ENCODE peak calls at places on chromosomes 3 and 15, in four cellular contexts. J, Y, X and P are unnamed samples.

GRCh38 chr3:12501360-12502020 is 17.2 kb downstream of the TSEN2 start:
- DNase-seq in Y (peak), X (no peak), J (no peak), P (no peak)

GRCh38 chr3:169769287-169770181 is at the start of gene ACTRT3:
- DNase-seq in Y (peak), X (no peak), J (peak), P (no peak)

GRCh38 chr3:24525557-24525956 is 30.9 kb upstream of the THRB start:
- DNase-seq in X (no peak), J (no peak), Y (no peak), P (no peak)

GRCh38 chr3:21543380-21544075 is 207.5 kb downstream of the ZNF385D start:
- DNase-seq in J (no peak), X (no peak), Y (no peak), P (no peak)

GRCh38 chr3:13150624-13151023 is 77.4 kb upstream of the IQSEC1 start:
- DNase-seq in J (no peak), Y (no peak), X (no peak), P (no peak)

GRCh38 chr15:26102988-26103387 is 239.9 kb upstream of the ATP10A start:
- DNase-seq in Y (no peak), J (no peak), X (no peak), P (no peak)

GRCh38 chr3:159839561-159840379 is 148.9 kb upstream of the IL12A start:
- DNase-seq in Y (no peak), J (no peak), X (no peak), P (no peak)

GRCh38 chr3:138081371-138082084 is 33.9 kb downstream of the DZIP1L start:
- DNase-seq in J (no peak), Y (peak), X (no peak), P (no peak)

GRCh38 chr15:93233710-93234109 is 144.7 kb upstream of the RGMA start:
- DNase-seq in X (no peak), Y (no peak), J (no peak), P (no peak)

GRCh38 chr3:10329495-10330015 is 8.6 kb upstream of the SEC13 start:
- DNase-seq in Y (no peak), X (no peak), J (no peak), P (no peak)

GRCh38 chr15:31463521-31464102 is 137.0 kb downstream of the KLF13 start:
- DNase-seq in J (no peak), Y (no peak), X (no peak), P (no peak)

GRCh38 chr3:41350441-41350840 is 151.1 kb downstream of the CTNNB1 start:
- DNase-seq in X (no peak), Y (peak), J (no peak), P (no peak)

GRCh38 chr3:10725067-10725466 is 91.0 kb upstream of the SLC6A11 start:
- DNase-seq in X (no peak), Y (no peak), J (no peak), P (no peak)

GRCh38 chr3:143658116-143658515 is 190.2 kb downstream of the SLC9A9 start:
- DNase-seq in J (no peak), X (no peak), Y (no peak), P (no peak)

GRCh38 chr15:84981711-84982300 is at the start of gene PDE8A:
- DNase-seq in Y (peak), X (no peak), J (peak), P (no peak)

GRCh38 chr3:120850326-120851295 is 57.4 kb upstream of the STXBP5L start:
- DNase-seq in X (no peak), Y (no peak), J (no peak), P (no peak)

GRCh38 chr3:126034481-126035361 is 49.2 kb downstream of the SLC41A3 start:
- DNase-seq in X (no peak), Y (no peak), J (no peak), P (no peak)

GRCh38 chr15:74826372-74826819 is at the start of gene CPLX3:
- DNase-seq in J (peak), Y (no peak), X (no peak), P (no peak)

GRCh38 chr3:132347095-132347494 is 29.9 kb downstream of the ACP3 start:
- DNase-seq in X (no peak), Y (peak), J (no peak), P (peak)

GRCh38 chr3:99686955-99687612 is 48.7 kb downstream of the COL8A1 start:
- DNase-seq in X (no peak), J (peak), Y (peak), P (no peak)

GRCh38 chr3:104596551-104596950 is 770.2 kb upstream of the ALCAM start:
- DNase-seq in Y (peak), J (no peak), X (peak), P (peak)

GRCh38 chr3:156747046-156747445 is 72.7 kb downstream of the TIPARP start:
- DNase-seq in X (no peak), Y (no peak), J (no peak), P (no peak)

GRCh38 chr3:131794766-131795381 is 239.9 kb downstream of the CPNE4 start:
- DNase-seq in Y (peak), X (peak), J (no peak), P (peak)

GRCh38 chr3:17800232-17800631 is 57.8 kb upstream of the TBC1D5 start:
- DNase-seq in X (no peak), Y (peak), J (no peak), P (no peak)

GRCh38 chr3:131142580-131142979 is 115.9 kb downstream of the NEK11 start:
- DNase-seq in Y (peak), X (no peak), J (no peak), P (no peak)

GRCh38 chr3:145692751-145693150 is 468.2 kb downstream of the PLOD2 start:
- DNase-seq in X (no peak), J (no peak), Y (no peak), P (no peak)

GRCh38 chr3:189566550-189566949 is 64.6 kb upstream of the TP63 start:
- DNase-seq in J (no peak), X (no peak), Y (no peak), P (no peak)

GRCh38 chr3:16817201-16817600 is 67.6 kb upstream of the PLCL2 start:
- DNase-seq in Y (peak), J (no peak), X (no peak), P (no peak)

GRCh38 chr3:183815951-183816475 is 9.4 kb downstream of the MAP6D1 start:
- DNase-seq in Y (no peak), J (no peak), X (no peak), P (no peak)

GRCh38 chr3:141979050-141979671 is 102.7 kb downstream of the ATP1B3 start:
- DNase-seq in X (peak), J (no peak), Y (peak), P (peak)

GRCh38 chr15:38622317-38622716 is 57.7 kb upstream of the RASGRP1 start:
- DNase-seq in Y (no peak), J (peak), X (no peak), P (no peak)

GRCh38 chr15:51992953-51993352 is 21.4 kb upstream of the LEO1 start:
- DNase-seq in X (no peak), Y (peak), J (no peak), P (no peak)

GRCh38 chr15:67037694-67038093 is 27.7 kb upstream of the SMAD3 start:
- DNase-seq in X (no peak), J (no peak), Y (no peak), P (no peak)

GRCh38 chr3:193829781-193830180 is 236.8 kb downstream of the OPA1 start:
- DNase-seq in J (peak), Y (peak), X (no peak), P (no peak)

GRCh38 chr3:53181528-53181927 is 20.5 kb downstream of the PRKCD start:
- DNase-seq in X (no peak), Y (no peak), J (no peak), P (no peak)

GRCh38 chr15:32691316-32692032 is 26.3 kb upstream of the GREM1 start:
- DNase-seq in Y (no peak), J (no peak), X (no peak), P (no peak)

GRCh38 chr3:33273628-33274027 is 3.6 kb upstream of the FBXL2 start:
- DNase-seq in Y (no peak), X (no peak), J (no peak), P (no peak)

GRCh38 chr3:33277193-33277882 is at the start of gene FBXL2:
- DNase-seq in Y (peak), J (peak), X (no peak), P (no peak)

GRCh38 chr3:33278106-33278672 is 947 bp downstream of the FBXL2 start:
- DNase-seq in Y (peak), J (no peak), X (no peak), P (no peak)
- H3K4me3 ChIP-seq in Y (peak), J (no peak), X (peak), P (peak)

DNA sequence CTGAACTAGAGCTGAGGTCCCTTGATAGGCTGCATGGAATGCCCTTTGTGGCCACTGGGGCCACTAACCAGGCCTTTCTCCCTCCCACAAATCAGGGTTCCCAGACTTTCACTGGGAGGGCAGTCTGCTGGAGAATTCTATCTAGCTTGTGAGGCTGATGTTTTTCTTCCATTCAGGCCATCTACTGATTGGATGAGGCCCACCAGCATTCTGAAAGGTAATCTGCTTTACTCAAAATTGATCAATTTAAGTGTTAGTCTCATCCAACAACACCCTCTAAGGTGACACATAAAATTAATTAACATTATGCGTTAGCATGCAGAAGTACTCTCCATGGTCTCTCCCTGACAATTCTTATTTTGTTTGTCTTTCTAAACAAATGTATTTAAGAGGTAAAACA is 80.5 kb downstream of the RTP4 start:
- DNase-seq in Y (no peak), X (no peak), J (no peak), P (no peak)
- TF ChIP-seq CTCF in Y (no peak), X (no peak), J (no peak), P (no peak)

GRCh38 chr3:187929115-187929828 is 184.0 kb upstream of the BCL6 start:
- DNase-seq in Y (no peak), X (no peak), J (no peak), P (no peak)
- H3K4me3 ChIP-seq in Y (no peak), X (no peak), J (no peak), P (no peak)

GRCh38 chr3:51384730-51385473 is at the start of gene MANF:
- DNase-seq in Y (peak), X (peak), J (peak), P (peak)
- TF ChIP-seq CTCF in Y (no peak), X (no peak), J (peak), P (no peak)